ENCODE peak calls at places on chromosomes 6 and 20, in nine cellular contexts. X is suprapubic skin, A is sigmoid colon, J is spleen, U is stomach, G is AG04450, B is foreskin fibroblast, S is neural progenitor cell, N is GM23338. E is an unnamed sample.
A peak's percentile ranks its signal among the peaks of the same experiment; 100 is the strongest.

GRCh38 chr6:26250806-26251075 is 114.3 kb upstream of the BTN3A2 start:
- DNase-seq in X (no peak), A (no peak), J (no peak), U (no peak), G (no peak), B (peak; percentile 79), S (peak; percentile 59), N (no peak), E (no peak)

GRCh38 chr20:41716911-41717310 is 98.7 kb upstream of the CHD6 start:
- DNase-seq in X (no peak), A (no peak), J (no peak), U (no peak), G (no peak), B (no peak), S (no peak), N (no peak), E (no peak)

GRCh38 chr20:61263084-61263695 is 11.1 kb downstream of the CDH4 start:
- DNase-seq in X (no peak), A (no peak), J (no peak), U (no peak), G (no peak), B (peak; percentile 70), S (peak; percentile 26), N (peak; percentile 62), E (no peak)

GRCh38 chr20:41483553-41483930 is 116.9 kb upstream of the EMILIN3 start:
- DNase-seq in X (no peak), A (no peak), J (no peak), U (no peak), G (no peak), B (peak; percentile 52), S (no peak), N (no peak), E (no peak)

GRCh38 chr20:6122873-6123649 is at the start of gene FERMT1:
- DNase-seq in X (no peak), A (peak; percentile 68), J (no peak), U (peak; percentile 68), G (no peak), B (peak; percentile 88), S (peak; percentile 80), N (peak; percentile 78), E (no peak)

GRCh38 chr20:32464401-32465091 is 106.4 kb downstream of the ASXL1 start:
- DNase-seq in X (no peak), A (no peak), J (peak; percentile 52), U (no peak), G (no peak), B (no peak), S (no peak), N (no peak), E (no peak)

GRCh38 chr6:17360564-17360963 is 32.8 kb upstream of the CAP2 start:
- DNase-seq in X (no peak), A (no peak), J (no peak), U (no peak), G (no peak), B (no peak), S (no peak), N (no peak), E (no peak)

GRCh38 chr6:95091823-95092436 is 485.4 kb upstream of the MANEA start:
- DNase-seq in X (no peak), A (no peak), J (no peak), U (no peak), G (peak; percentile 16), B (peak; percentile 60), S (peak; percentile 61), N (peak; percentile 75), E (no peak)

GRCh38 chr20:1185781-1186334 is 1.1 kb upstream of the TMEM74B start:
- DNase-seq in X (no peak), A (no peak), J (no peak), U (peak; percentile 49), G (no peak), B (peak; percentile 69), S (peak; percentile 83), N (peak; percentile 81), E (no peak)

DNA sequence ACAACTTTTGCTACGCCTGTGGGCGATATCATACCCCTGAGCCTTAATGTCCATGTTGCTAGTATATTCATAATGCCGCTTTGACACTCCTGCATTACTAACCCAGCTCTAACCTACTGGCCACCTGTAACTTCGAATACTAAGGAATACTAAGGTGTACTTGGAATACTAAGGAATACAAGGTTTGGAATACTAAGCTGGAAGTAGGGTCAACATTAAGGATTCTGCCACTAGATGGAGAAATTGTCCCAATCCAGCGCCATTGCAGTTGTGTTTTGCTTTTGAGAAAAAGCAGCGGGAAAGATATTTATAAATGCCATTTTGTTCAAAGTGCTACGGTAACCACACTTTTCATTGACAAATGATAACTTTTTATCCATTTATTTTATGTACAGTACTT is 10.7 kb downstream of the TBXT start:
- DNase-seq in X (no peak), A (no peak), J (no peak), U (no peak), G (no peak), B (no peak), S (peak; percentile 44), N (peak; percentile 46), E (no peak)
- TF ChIP-seq CTCF in X (no peak), A (no peak), J (no peak), U (no peak), G (peak; percentile 36), B (no peak), S (peak; percentile 66), N (peak; percentile 60), E (peak; percentile 42)

DNA sequence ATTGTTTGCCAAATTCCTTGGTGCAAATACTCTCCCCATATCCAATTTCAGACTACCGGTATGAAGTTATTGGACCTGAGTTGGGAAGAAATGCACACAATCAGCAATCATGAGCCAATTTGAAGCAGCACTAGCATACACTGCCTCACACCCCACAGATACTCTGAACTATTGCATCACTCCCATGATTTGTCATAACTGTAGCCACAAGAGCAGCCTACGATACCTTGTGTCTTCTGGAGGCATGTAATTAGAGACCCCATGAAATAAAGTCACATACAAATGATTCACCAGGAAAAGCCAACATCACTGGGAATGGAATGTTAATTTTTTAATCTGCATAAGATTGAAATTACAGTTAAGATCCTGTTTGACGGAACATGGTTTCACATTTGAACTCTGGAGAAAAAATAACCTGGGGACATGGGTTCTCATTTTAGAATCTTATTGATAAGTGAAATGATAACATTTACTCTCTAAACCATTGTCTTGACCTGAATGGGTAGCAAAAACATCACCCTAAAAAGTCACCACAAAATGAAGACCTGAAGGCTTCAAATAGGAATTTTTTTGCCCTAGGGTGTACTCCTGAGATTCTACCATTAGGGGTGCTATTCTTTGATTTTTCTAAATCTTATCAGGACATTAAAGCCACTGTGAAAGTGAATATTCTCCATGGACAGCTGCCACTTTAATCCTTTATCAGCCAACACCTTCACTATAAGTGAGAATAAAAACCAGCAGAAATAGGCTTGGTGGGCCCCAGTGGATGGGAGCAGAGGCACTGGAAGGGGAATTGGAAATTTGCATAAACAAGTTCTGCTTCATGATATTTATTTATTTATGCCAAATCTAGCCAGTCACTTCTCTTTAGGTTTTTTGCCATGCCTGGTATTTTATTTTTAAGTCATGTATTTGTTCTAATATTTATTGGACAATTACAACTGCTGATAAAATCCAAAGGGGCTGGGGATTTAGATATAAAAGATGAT is 34.5 kb upstream of the HBS1L start:
- DNase-seq in X (no peak), A (no peak), J (no peak), U (no peak), G (peak; percentile 3), B (peak; percentile 71), S (peak; percentile 18), N (peak; percentile 72), E (peak; percentile 80)
- H3K4me3 ChIP-seq in X (no peak overlapping the region), A (no peak overlapping the region), J (peak overlapping the region; percentile 12), U (no peak overlapping the region), G (no peak overlapping the region), B (peak overlapping the region; percentile 17), S (no peak overlapping the region), N (no peak overlapping the region), E (peak overlapping the region; percentile 27)

DNA sequence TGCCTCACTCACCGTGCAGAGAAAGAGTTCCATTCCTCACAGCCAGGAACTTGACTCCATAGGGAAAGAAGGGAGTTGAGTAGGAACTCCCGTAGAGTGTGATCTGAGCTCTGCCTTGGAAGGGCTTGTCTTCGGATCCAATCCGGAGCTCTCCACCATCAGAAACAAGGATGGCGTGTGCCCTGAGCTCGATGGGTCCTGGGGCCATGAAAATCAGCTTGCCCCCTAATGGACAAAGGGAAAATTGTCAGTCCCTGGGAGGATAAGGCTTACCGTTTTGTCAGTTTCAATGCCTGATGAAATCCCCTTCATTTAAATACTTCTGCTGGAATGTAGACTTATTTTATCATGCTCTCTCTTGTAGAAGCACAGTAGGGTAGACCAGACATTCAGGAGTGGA is 153.3 kb downstream of the PKHD1 start:
- DNase-seq in X (no peak), A (no peak), J (no peak), U (no peak), G (no peak), B (no peak), S (peak; percentile 45), N (peak; percentile 84), E (no peak)
- TF ChIP-seq CTCF in X (no peak), A (no peak), J (no peak), U (no peak), G (peak; percentile 9), B (no peak), S (peak; percentile 58), N (peak; percentile 65), E (peak; percentile 40)

GRCh38 chr6:27254566-27254965 is 7.1 kb downstream of the PRSS16 start:
- DNase-seq in X (no peak), A (no peak), J (no peak), U (no peak), G (no peak), B (no peak), S (no peak), N (no peak), E (no peak)

GRCh38 chr6:27263886-27264285 is 16.4 kb downstream of the PRSS16 start:
- DNase-seq in X (no peak), A (no peak), J (no peak), U (no peak), G (no peak), B (no peak), S (no peak), N (no peak), E (no peak)

GRCh38 chr6:27255866-27256265 is 8.4 kb downstream of the PRSS16 start:
- DNase-seq in X (no peak), A (no peak), J (no peak), U (no peak), G (no peak), B (no peak), S (no peak), N (no peak), E (no peak)

GRCh38 chr6:27260836-27261375 is 13.4 kb downstream of the PRSS16 start:
- DNase-seq in X (no peak), A (no peak), J (no peak), U (no peak), G (no peak), B (peak; percentile 16), S (peak; percentile 56), N (peak; percentile 56), E (no peak)

GRCh38 chr6:27260339-27260738 is 12.8 kb downstream of the PRSS16 start:
- DNase-seq in X (no peak), A (no peak), J (no peak), U (no peak), G (no peak), B (peak; percentile 27), S (peak; percentile 59), N (peak; percentile 77), E (no peak)
- H3K4me3 ChIP-seq in X (no peak overlapping the region), A (no peak overlapping the region), J (no peak overlapping the region), U (no peak overlapping the region), G (peak overlapping the region; percentile 4), B (no peak overlapping the region), S (peak overlapping the region; percentile 44), N (peak overlapping the region; percentile 74), E (peak overlapping the region; percentile 6)

GRCh38 chr6:34583461-34583860 is 27.3 kb upstream of the SPDEF start:
- DNase-seq in X (no peak), A (no peak), J (peak; percentile 66), U (no peak), G (no peak), B (no peak), S (no peak), N (peak; percentile 64), E (no peak)
- TF ChIP-seq CTCF in X (peak; percentile 5), A (no peak), J (no peak), U (peak; percentile 7), G (peak; percentile 28), B (peak; percentile 17), S (no peak), N (peak; percentile 66), E (peak; percentile 37)